ENCODE peak calls at places on chromosomes 5 and 9, in ten cellular contexts. N, T, Z, U, P, X, Q, F, J and K are unnamed samples. For H3K4me1, the result is how much of the 10 kb centered on the place peaks cover.

GRCh38 chr9:107874591-107875374 is 385.2 kb upstream of the KLF4 start:
- DNase-seq in N (no peak), Z (no peak), X (no peak), J (no peak), T (no peak), P (no peak), F (no peak), U (no peak), Q (no peak), K (no peak)

GRCh38 chr5:34957299-34957698 is 27.9 kb downstream of the DNAJC21 start:
- DNase-seq in T (peak), P (no peak), Q (no peak), X (no peak), J (no peak), N (peak), F (no peak), U (no peak), Z (no peak), K (no peak)

GRCh38 chr9:73104342-73104741 is 47.3 kb upstream of the ANXA1 start:
- DNase-seq in Q (no peak), X (no peak), T (no peak), P (no peak), J (no peak), Z (no peak), U (no peak), F (no peak), N (no peak), K (no peak)

GRCh38 chr9:37999501-38000189 is 69.4 kb downstream of the SHB start:
- DNase-seq in X (peak), T (no peak), J (no peak), P (no peak), U (no peak), N (peak), Z (no peak), Q (no peak), F (no peak), K (no peak)

GRCh38 chr5:55624841-55625602 is 87.1 kb downstream of the SLC38A9 start:
- DNase-seq in U (no peak), F (no peak), J (no peak), Q (no peak), P (no peak), Z (no peak), X (no peak), N (no peak), T (no peak), K (no peak)

GRCh38 chr5:135133698-135134515 is 99.9 kb upstream of the PITX1 start:
- DNase-seq in X (peak), N (no peak), T (no peak), J (no peak), P (no peak), Z (no peak), F (no peak), U (no peak), Q (no peak), K (no peak)

GRCh38 chr5:127186657-127187056 is 103.9 kb upstream of the MEGF10 start:
- DNase-seq in U (no peak), Q (peak), J (no peak), F (no peak), Z (no peak), T (no peak), P (no peak), N (no peak), X (peak), K (no peak)

GRCh38 chr5:152378730-152379129 is 26.3 kb downstream of the NMUR2 start:
- DNase-seq in P (no peak), J (no peak), T (no peak), Z (no peak), N (no peak), F (no peak), Q (no peak), X (no peak), U (no peak), K (no peak)

GRCh38 chr5:2685651-2686050 is 65.8 kb downstream of the IRX2 start:
- DNase-seq in X (no peak), N (peak), P (no peak), F (no peak), Q (no peak), T (peak), U (no peak), Z (no peak), J (no peak), K (no peak)

GRCh38 chr5:101174981-101175380 is 271.9 kb upstream of the ST8SIA4 start:
- DNase-seq in N (no peak), U (no peak), P (no peak), F (no peak), X (no peak), T (no peak), Q (no peak), J (no peak), Z (no peak), K (no peak)

GRCh38 chr5:332843-333242 is 11.3 kb downstream of the AHRR start:
- DNase-seq in P (no peak), Q (no peak), T (no peak), Z (no peak), X (no peak), F (no peak), U (no peak), J (no peak), N (no peak), K (no peak)

GRCh38 chr5:32311404-32312193 is 1.1 kb downstream of the MTMR12 start:
- DNase-seq in J (no peak), P (no peak), T (no peak), X (no peak), Q (no peak), N (peak), F (no peak), U (no peak), Z (no peak), K (no peak)

GRCh38 chr9:135503371-135504261 is 3.1 kb downstream of the MRPS2 start:
- DNase-seq in T (no peak), U (no peak), Q (no peak), N (no peak), P (no peak), Z (no peak), J (no peak), F (no peak), X (no peak), K (peak)

GRCh38 chr5:132364319-132364718 is 5.2 kb upstream of the SLC22A5 start:
- DNase-seq in U (peak), F (peak), P (no peak), X (peak), J (no peak), Z (peak), N (peak), Q (peak), T (peak), K (no peak)

GRCh38 chr9:88692837-88693236 is 157.9 kb downstream of the NXNL2 start:
- DNase-seq in U (no peak), T (no peak), F (no peak), X (no peak), J (no peak), N (no peak), P (no peak), Z (no peak), Q (no peak), K (no peak)

GRCh38 chr5:146770546-146770945 is 108.0 kb downstream of the PPP2R2B start:
- DNase-seq in P (no peak), X (no peak), N (no peak), T (no peak), Z (no peak), U (no peak), Q (no peak), F (no peak), J (no peak), K (no peak)

GRCh38 chr9:96141666-96142065 is 160.3 kb downstream of the HSD17B3 start:
- DNase-seq in U (no peak), N (peak), T (peak), P (no peak), X (no peak), Q (no peak), F (no peak), J (no peak), Z (no peak), K (no peak)

GRCh38 chr5:82386576-82386975 is 108.4 kb upstream of the RPS23 start:
- DNase-seq in P (no peak), U (no peak), T (no peak), J (no peak), X (no peak), F (no peak), N (no peak), Z (no peak), Q (no peak), K (no peak)

GRCh38 chr5:2508514-2508913 is 243.0 kb downstream of the IRX2 start:
- DNase-seq in X (no peak), J (no peak), Q (no peak), P (no peak), N (no peak), U (no peak), Z (no peak), F (no peak), T (no peak), K (no peak)

GRCh38 chr5:136062563-136063274 is 33.9 kb downstream of the TGFBI start:
- DNase-seq in J (no peak), Q (peak), T (peak), N (peak), U (no peak), F (no peak), P (no peak), Z (no peak), X (peak), K (no peak)

GRCh38 chr5:137629646-137630045 is 106.2 kb downstream of the KLHL3 start:
- DNase-seq in Q (peak), J (no peak), P (peak), U (peak), T (peak), F (no peak), X (peak), N (peak), Z (no peak), K (no peak)

GRCh38 chr9:70079364-70080103 is 35.9 kb downstream of the MAMDC2 start:
- DNase-seq in Z (no peak), T (peak), U (no peak), N (peak), P (no peak), F (no peak), X (no peak), Q (no peak), J (no peak), K (no peak)

GRCh38 chr9:135610290-135611141 is 28.8 kb downstream of the GLT6D1 start:
- DNase-seq in J (no peak), Z (no peak), U (no peak), N (no peak), X (no peak), T (no peak), Q (no peak), F (no peak), P (no peak), K (no peak)

GRCh38 chr9:10855847-10856246 is 243.0 kb upstream of the PTPRD start:
- DNase-seq in J (no peak), T (peak), F (no peak), U (no peak), Q (peak), X (peak), Z (no peak), N (no peak), P (no peak), K (no peak)

GRCh38 chr5:124741711-124742496 is 4.5 kb downstream of the ZNF608 start:
- DNase-seq in U (peak), F (no peak), X (peak), J (no peak), Z (no peak), Q (no peak), N (peak), P (no peak), T (peak), K (no peak)

GRCh38 chr9:124502711-124503702 is 4.2 kb downstream of the NR5A1 start:
- DNase-seq in F (no peak), U (peak), N (no peak), P (no peak), J (no peak), Q (no peak), T (no peak), Z (no peak), X (no peak), K (peak)

GRCh38 chr5:115838885-115839518 is 2.4 kb downstream of the ATG12 start:
- DNase-seq in J (peak), X (peak), Z (peak), Q (peak), U (no peak), N (peak), F (no peak), P (no peak), T (peak), K (no peak)

GRCh38 chr5:172559004-172559932 is 81.8 kb upstream of the NEURL1B start:
- DNase-seq in U (peak), T (peak), P (peak), F (peak), J (peak), X (peak), Q (no peak), N (peak), Z (peak), K (no peak)

GRCh38 chr5:24388448-24388847 is 256.3 kb downstream of the CDH10 start:
- DNase-seq in Z (no peak), X (no peak), J (no peak), P (no peak), T (no peak), Q (no peak), U (no peak), N (no peak), F (no peak), K (no peak)

GRCh38 chr5:131324311-131324710 is 60.5 kb downstream of the CDC42SE2 start:
- DNase-seq in Z (no peak), T (no peak), P (peak), F (no peak), U (no peak), N (no peak), X (no peak), J (no peak), Q (no peak), K (no peak)

GRCh38 chr9:79390077-79390673 is 181.6 kb upstream of the TLE4 start:
- DNase-seq in P (no peak), F (no peak), J (no peak), Q (no peak), T (peak), N (peak), Z (no peak), X (peak), U (no peak), K (no peak)

GRCh38 chr5:36147681-36148080 is 4.0 kb downstream of the LMBRD2 start:
- DNase-seq in F (no peak), J (no peak), P (no peak), Q (no peak), X (no peak), T (no peak), Z (no peak), N (peak), U (no peak), K (no peak)

GRCh38 chr5:40654377-40655006 is 25.2 kb upstream of the PTGER4 start:
- DNase-seq in T (no peak), J (no peak), Z (no peak), X (no peak), F (no peak), N (no peak), Q (no peak), U (no peak), P (no peak), K (no peak)
- H3K4me3 ChIP-seq in T (no peak), J (no peak), Z (no peak), X (no peak), F (no peak), N (no peak), Q (no peak), U (no peak), P (no peak), K (no peak)

DNA sequence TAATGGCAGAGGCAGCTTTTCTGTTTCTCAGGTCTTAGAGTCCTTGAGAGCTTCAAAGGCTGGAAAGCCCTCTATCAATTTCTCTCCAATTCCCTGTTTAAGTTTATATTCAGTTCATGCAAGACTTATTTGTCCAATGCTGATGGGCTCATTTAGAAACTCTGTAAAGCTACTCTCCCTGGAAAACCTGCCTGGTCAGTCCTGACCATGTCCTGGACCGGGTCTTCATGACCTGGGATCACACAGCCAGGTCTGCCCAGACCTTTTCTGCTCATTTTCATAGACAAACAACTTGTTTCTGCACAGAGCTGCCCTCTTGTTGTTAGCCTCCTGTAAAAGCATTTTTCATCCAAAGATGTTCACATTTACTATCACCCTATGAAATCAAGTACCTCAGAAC is 85.4 kb upstream of the TBCA start:
- DNase-seq in X (no peak), Q (no peak), P (no peak), T (no peak), N (no peak), F (no peak), Z (no peak), J (no peak), U (no peak), K (no peak)
- H3K4me1 ChIP-seq in X (under half), Q (under half), P (under half), T (under half), N (under half), F (under half), Z (under half), J (under half), U (under half), K (under half)

DNA sequence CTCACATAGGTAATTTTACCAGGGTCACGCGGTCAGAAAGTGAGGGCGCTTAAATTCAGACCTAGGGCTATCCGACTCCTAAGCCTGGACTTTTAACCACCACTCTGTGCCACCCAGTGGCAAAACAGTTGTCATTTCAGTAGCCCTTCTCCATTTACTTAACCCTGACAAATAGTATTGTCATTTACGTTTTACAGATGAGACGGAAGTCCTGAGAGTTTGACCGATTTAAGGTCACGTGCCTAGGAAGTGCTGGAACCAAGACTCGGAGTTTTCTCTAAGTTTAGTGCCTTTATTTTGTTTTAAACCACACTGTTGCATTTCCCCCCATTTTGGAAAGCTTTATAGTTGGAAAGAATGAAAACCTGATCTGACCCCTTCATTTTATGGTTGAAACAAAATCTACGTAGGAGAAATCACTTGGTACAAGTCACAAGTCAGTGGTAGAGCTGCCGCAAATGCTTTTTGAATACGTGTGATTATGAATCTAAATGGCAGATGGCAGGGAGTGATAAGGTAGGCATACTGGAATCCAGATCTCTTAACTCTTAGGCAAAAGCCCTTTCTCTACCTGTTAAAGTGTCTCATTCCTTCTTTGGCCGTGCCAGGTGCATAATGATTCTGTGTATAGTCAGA is 701 bp downstream of the MRRF start:
- DNase-seq in Z (no peak), X (peak), F (no peak), N (peak), J (no peak), Q (peak), P (no peak), T (peak), U (peak), K (no peak)
- TF ChIP-seq CTCF in Z (peak), X (no peak), F (peak), N (no peak), J (peak), Q (no peak), P (no peak), T (no peak), U (no peak), K (no peak)

DNA sequence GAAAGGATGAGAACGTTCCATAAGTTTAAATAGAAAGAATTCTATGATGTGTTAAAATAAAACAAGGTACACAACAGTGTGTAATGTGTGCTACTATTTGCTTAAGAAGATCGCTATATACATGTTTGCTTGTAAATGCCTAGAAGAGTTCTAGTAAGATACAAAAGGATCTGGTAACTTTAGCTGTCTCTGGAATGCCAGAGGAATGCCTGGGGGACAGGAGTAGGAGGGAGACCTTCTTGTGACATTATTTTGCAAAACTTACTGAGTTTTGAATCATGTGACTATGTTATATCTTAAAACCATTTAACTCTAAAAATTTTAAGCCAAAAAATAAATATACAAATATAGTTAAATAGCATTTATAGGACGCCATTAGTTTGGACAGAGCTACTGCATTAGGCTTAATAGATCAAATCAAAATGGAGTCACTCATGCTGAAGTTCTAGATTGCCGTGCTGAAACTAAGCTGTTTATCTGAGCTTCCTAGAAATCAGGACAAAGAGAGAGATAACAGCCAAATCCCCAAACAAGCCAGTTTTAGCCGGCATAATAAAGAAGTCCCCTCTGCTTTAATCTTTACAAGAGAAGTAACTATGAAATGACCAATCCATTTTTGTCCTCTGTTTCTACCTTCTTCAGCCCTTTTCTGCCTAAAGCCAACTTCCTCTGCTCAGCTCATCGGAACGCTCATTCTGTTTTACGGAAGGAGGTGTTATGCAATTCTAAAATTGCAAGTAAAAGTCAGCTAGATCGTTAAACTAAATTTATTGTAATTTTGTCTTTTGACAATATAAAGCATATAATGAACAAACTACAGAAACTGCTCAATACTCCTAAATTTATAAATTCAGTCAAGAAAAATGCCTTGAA is 44.8 kb downstream of the LIX1 start:
- DNase-seq in F (no peak), Q (no peak), J (no peak), N (no peak), U (no peak), T (no peak), Z (no peak), X (no peak), P (no peak), K (no peak)
- H3K4me3 ChIP-seq in F (no peak), Q (no peak), J (no peak), N (no peak), U (no peak), T (no peak), Z (no peak), X (no peak), P (no peak), K (no peak)

DNA sequence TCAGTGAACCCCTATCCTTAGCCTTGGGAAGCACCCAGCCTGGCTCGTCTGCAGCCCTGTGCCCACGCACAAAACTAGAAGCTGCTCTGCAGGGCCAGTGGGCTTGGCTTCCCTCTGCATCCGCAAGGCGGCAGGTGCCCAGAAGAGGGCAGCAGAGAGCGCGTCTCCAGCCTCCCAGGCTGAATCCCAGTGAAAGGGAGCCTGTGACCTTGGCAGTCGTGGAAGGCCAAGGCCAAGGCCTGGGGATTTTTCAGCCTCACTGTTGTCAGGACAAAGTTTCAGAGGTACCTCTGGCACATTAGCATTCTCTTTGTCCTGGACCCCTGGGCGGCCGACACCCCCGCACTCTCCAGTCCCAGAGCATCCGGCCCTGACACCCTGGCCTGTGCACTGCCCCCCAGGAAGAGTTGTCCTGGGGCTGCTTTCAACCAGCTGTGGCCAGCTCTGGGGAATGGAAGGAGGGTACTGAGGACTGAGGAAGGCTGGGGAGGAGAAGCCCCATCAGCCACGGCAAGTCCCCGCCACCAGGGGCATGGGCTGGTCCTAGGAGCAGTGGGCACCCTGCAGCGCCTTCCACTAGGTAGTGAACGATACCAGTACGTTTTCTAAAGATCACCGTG is 63.6 kb upstream of the IL17B start:
- DNase-seq in P (peak), J (peak), U (peak), T (peak), Z (peak), Q (peak), F (peak), X (peak), N (peak), K (peak)
- H3K4me1 ChIP-seq in P (under half), J (under half), U (under half), T (under half), Z (under half), Q (under half), F (under half), X (under half), N (under half), K (under half)

GRCh38 chr9:7079051-7079450 is 321.3 kb downstream of the KDM4C start:
- DNase-seq in U (no peak), P (no peak), T (no peak), F (no peak), J (no peak), Z (no peak), Q (no peak), X (no peak), N (no peak), K (no peak)
- TF ChIP-seq CTCF in U (no peak), P (no peak), T (no peak), F (no peak), J (no peak), Z (no peak), Q (no peak), X (no peak), N (no peak), K (no peak)